ENCODE peak calls at places on chromosomes 12 and 14, in five cellular contexts. H is activated CD8-positive, alpha-beta memory T cell treated with anti-CD3 and anti-CD28 coated beads for 4 hours; Q is HL-60; R is mesendoderm; L is neural crest cell. J is an unnamed sample.

GRCh38 chr14:74946659-74947281 is 8.6 kb downstream of the PGF start:
- DNase-seq in L (no peak), H (no peak), Q (no peak), R (peak; percentile 43), J (no peak)

GRCh38 chr12:57124259-57124877 is 3.9 kb upstream of the LRP1 start:
- DNase-seq in L (peak; percentile 84), R (peak; percentile 83), H (peak; percentile 46), Q (no peak), J (peak; percentile 87)

GRCh38 chr14:22118894-22119477 is 445.4 kb upstream of the OR4E1 start:
- DNase-seq in Q (no peak), H (no peak), L (no peak), R (no peak), J (no peak)

GRCh38 chr12:50195832-50196231 is 28.7 kb upstream of the CERS5 start:
- DNase-seq in Q (no peak), L (no peak), H (no peak), R (no peak), J (no peak)

GRCh38 chr14:99191663-99192621 is 80.1 kb downstream of the BCL11B start:
- DNase-seq in H (no peak), R (no peak), L (no peak), Q (no peak), J (no peak)

GRCh38 chr14:48052973-48053372 is 377.6 kb upstream of the MDGA2 start:
- DNase-seq in Q (no peak), R (no peak), L (no peak), H (no peak), J (no peak)

GRCh38 chr12:28247806-28248205 is 57.5 kb downstream of the CCDC91 start:
- DNase-seq in L (no peak), R (no peak), Q (no peak), H (no peak), J (no peak)

GRCh38 chr14:92386637-92387036 is 63.7 kb downstream of the SLC24A4 start:
- DNase-seq in L (no peak), H (no peak), Q (peak; percentile 91), R (no peak), J (no peak)

GRCh38 chr12:57605308-57606015 is 838 bp downstream of the DTX3 start:
- DNase-seq in H (no peak), L (no peak), Q (no peak), R (peak; percentile 63), J (peak; percentile 67)

GRCh38 chr12:65824314-65824563 is at the start of gene HMGA2:
- DNase-seq in L (peak; percentile 51), R (no peak), Q (no peak), H (no peak), J (no peak)

GRCh38 chr12:107448198-107448597 is 237.4 kb upstream of the PWP1 start:
- DNase-seq in H (no peak), L (peak; percentile 10), Q (no peak), R (peak; percentile 68), J (peak; percentile 76)

GRCh38 chr14:94886931-94887330 is 117.0 kb upstream of the GSC start:
- DNase-seq in R (no peak), H (no peak), Q (no peak), L (no peak), J (peak; percentile 42)

GRCh38 chr14:105913221-105913620 is 386.8 kb downstream of the TMEM121 start:
- DNase-seq in Q (no peak), R (no peak), L (no peak), H (no peak), J (no peak)

GRCh38 chr12:31633464-31633863 is 26.0 kb upstream of the ETFBKMT start:
- DNase-seq in R (no peak), H (no peak), L (no peak), Q (no peak), J (no peak)

GRCh38 chr12:12628013-12628412 is 16.3 kb downstream of the CREBL2 start:
- DNase-seq in Q (no peak), L (no peak), H (no peak), R (no peak), J (no peak)

GRCh38 chr14:99230271-99231141 is 41.5 kb downstream of the BCL11B start:
- DNase-seq in H (peak; percentile 58), R (peak; percentile 79), Q (no peak), L (no peak), J (peak; percentile 81)

GRCh38 chr14:84036863-84037262 is 1493.1 kb upstream of the FLRT2 start:
- DNase-seq in L (no peak), Q (peak; percentile 54), H (no peak), R (no peak), J (no peak)

GRCh38 chr12:91196436-91196835 is 13.8 kb upstream of the DCN start:
- DNase-seq in L (no peak), R (no peak), H (no peak), Q (no peak), J (no peak)

GRCh38 chr12:105253882-105254513 is 18.0 kb upstream of the APPL2 start:
- DNase-seq in H (no peak), L (no peak), R (peak; percentile 51), Q (no peak), J (no peak)

GRCh38 chr14:61963926-61964325 is 201.7 kb downstream of the SNAPC1 start:
- DNase-seq in R (no peak), H (no peak), L (no peak), Q (no peak), J (no peak)

GRCh38 chr12:20601668-20602280 is 93.4 kb upstream of the SLCO1C1 start:
- DNase-seq in L (no peak), Q (no peak), R (peak; percentile 47), H (no peak), J (no peak)

GRCh38 chr12:31599053-31599452 is 8.1 kb upstream of the DENND5B start:
- DNase-seq in Q (no peak), L (no peak), R (no peak), H (no peak), J (no peak)

J was measured in H7.